ENCODE peak calls at places on chromosomes 2 and 18, in eight cellular contexts. J is fibroblast of the aortic adventitia, X is NCI-H510A treated with DMSO at 0.1 percent for 48 hours, T is brain microvascular endothelial cell, N is mesothelial cell of epicardium, S is omental fat pad, C is RWPE2, W is aorta. R is an unnamed sample.

GRCh38 chr2:152432765-152433164 is 97.8 kb downstream of the FMNL2 start:
- DNase-seq in W (no peak), T (no peak), S (no peak), J (no peak), N (no peak), C (no peak), X (no peak), R (no peak)

GRCh38 chr2:168215813-168216212 is 31.6 kb downstream of the STK39 start:
- DNase-seq in N (no peak), T (no peak), J (no peak), S (no peak), W (no peak), X (no peak), C (no peak), R (no peak)

GRCh38 chr2:55224761-55225261 is 7.3 kb downstream of the CLHC1 start:
- DNase-seq in T (no peak), S (no peak), W (no peak), N (no peak), C (no peak), J (no peak), X (no peak), R (no peak)

GRCh38 chr18:23462876-23463275 is 9.8 kb downstream of the RIOK3 start:
- DNase-seq in W (no peak), T (no peak), S (no peak), J (peak; percentile 71), N (no peak), X (no peak), C (no peak), R (no peak)

GRCh38 chr2:48754874-48755273 is 650 bp downstream of the LHCGR start:
- DNase-seq in N (no peak), S (no peak), C (no peak), X (no peak), T (no peak), W (no peak), J (no peak), R (no peak)

GRCh38 chr2:43105586-43106562 is 120.5 kb downstream of the ZFP36L2 start:
- DNase-seq in W (no peak), T (peak; percentile 58), C (no peak), N (no peak), X (no peak), J (peak; percentile 83), S (no peak), R (no peak)

GRCh38 chr18:61752973-61753372 is 139.8 kb downstream of the RNF152 start:
- DNase-seq in X (no peak), N (no peak), T (no peak), S (no peak), W (no peak), C (no peak), J (no peak), R (no peak)

GRCh38 chr18:13909141-13909540 is 6.2 kb downstream of the MC2R start:
- DNase-seq in N (no peak), C (no peak), W (no peak), T (no peak), J (no peak), X (no peak), S (no peak), R (no peak)

R was measured in A673.